ENCODE peak calls at places on chromosome 5, in nine cellular contexts. B is heart left ventricle, H is IMR-90, W is Peyer's patch, F is ovary, R is uterus, N is transverse colon, Y is adrenal gland, C is stomach. D is an unnamed sample. For H3K4me1, the result is how much of the 10 kb centered on the place peaks cover.

GRCh38 chr5:170860818-170861217 is 1.0 kb upstream of the RANBP17 start:
- DNase-seq in W (no peak), R (no peak), H (no peak), Y (no peak), B (no peak), F (no peak), N (no peak), C (no peak), D (no peak)

GRCh38 chr5:13809921-13810320 is 134.6 kb downstream of the DNAH5 start:
- DNase-seq in B (no peak), N (no peak), F (no peak), C (no peak), R (no peak), Y (no peak), W (no peak), H (no peak), D (peak)

GRCh38 chr5:158382473-158382872 is 523.5 kb upstream of the CLINT1 start:
- DNase-seq in N (peak), B (peak), H (peak), F (peak), C (no peak), Y (peak), W (peak), R (peak), D (no peak)

GRCh38 chr5:38424237-38425080 is 132.0 kb downstream of the LIFR start:
- DNase-seq in Y (no peak), C (no peak), W (no peak), R (no peak), F (no peak), H (no peak), N (no peak), B (no peak), D (no peak)

GRCh38 chr5:80655231-80655784 is 525 bp upstream of the DHFR start:
- DNase-seq in H (peak), F (no peak), Y (no peak), C (no peak), N (no peak), R (no peak), B (no peak), W (no peak), D (no peak)

GRCh38 chr5:173320259-173320658 is 8.0 kb downstream of the STC2 start:
- DNase-seq in B (peak), Y (no peak), F (peak), W (no peak), R (no peak), C (no peak), H (no peak), N (peak), D (no peak)

GRCh38 chr5:173880306-173880985 is 7.7 kb upstream of the CPEB4 start:
- DNase-seq in H (peak), Y (no peak), N (no peak), B (no peak), F (no peak), C (no peak), R (no peak), W (no peak), D (no peak)

GRCh38 chr5:115510145-115510640 is 34.4 kb downstream of the FEM1C start:
- DNase-seq in W (no peak), Y (no peak), F (no peak), H (no peak), B (no peak), N (no peak), C (no peak), R (no peak), D (no peak)

GRCh38 chr5:128284236-128284635 is 200.7 kb downstream of the SLC12A2 start:
- DNase-seq in N (no peak), R (no peak), W (no peak), H (no peak), F (no peak), C (no peak), B (no peak), Y (no peak), D (no peak)

GRCh38 chr5:54548565-54548964 is 31.0 kb downstream of the SNX18 start:
- DNase-seq in F (no peak), C (no peak), N (no peak), R (no peak), H (no peak), B (no peak), W (no peak), Y (no peak), D (no peak)

GRCh38 chr5:76169536-76169935 is 86.4 kb downstream of the SV2C start:
- DNase-seq in C (no peak), B (no peak), F (no peak), Y (no peak), W (no peak), H (no peak), N (no peak), R (no peak), D (no peak)

GRCh38 chr5:15521349-15521937 is 21.5 kb downstream of the FBXL7 start:
- DNase-seq in W (no peak), H (peak), R (no peak), C (no peak), N (no peak), Y (no peak), B (no peak), F (no peak), D (no peak)

GRCh38 chr5:60649288-60649917 is 50.6 kb downstream of the DEPDC1B start:
- DNase-seq in B (no peak), N (no peak), F (no peak), R (no peak), H (peak), Y (no peak), C (no peak), W (no peak), D (no peak)

GRCh38 chr5:110441035-110441434 is 285.4 kb downstream of the TMEM232 start:
- DNase-seq in H (peak), C (no peak), F (no peak), R (no peak), B (no peak), Y (no peak), W (no peak), N (no peak), D (no peak)

GRCh38 chr5:96626956-96627355 is 35.2 kb upstream of the CAST start:
- DNase-seq in C (no peak), B (no peak), W (no peak), H (peak), N (no peak), Y (no peak), F (no peak), R (no peak), D (no peak)

GRCh38 chr5:59164041-59164830 is 581.4 kb downstream of the RAB3C start:
- DNase-seq in C (no peak), Y (no peak), W (no peak), H (peak), B (no peak), N (no peak), R (no peak), F (no peak), D (no peak)

GRCh38 chr5:124741711-124742496 is 4.5 kb downstream of the ZNF608 start:
- DNase-seq in H (peak), R (no peak), W (peak), Y (peak), C (peak), N (peak), B (no peak), F (no peak), D (no peak)

GRCh38 chr5:78648359-78649219 is at the start of gene LHFPL2:
- DNase-seq in N (peak), Y (peak), C (peak), H (peak), W (peak), R (peak), B (peak), F (peak), D (peak)

GRCh38 chr5:14272548-14273205 is 129.5 kb downstream of the TRIO start:
- DNase-seq in Y (no peak), R (no peak), B (no peak), C (no peak), H (no peak), F (no peak), N (no peak), W (no peak), D (no peak)

GRCh38 chr5:115414406-115415142 is 118.1 kb upstream of the CCDC112 start:
- DNase-seq in W (peak), C (no peak), N (peak), F (no peak), B (peak), R (no peak), H (peak), Y (peak), D (peak)

GRCh38 chr5:136011427-136012001 is 17.3 kb upstream of the TGFBI start:
- DNase-seq in F (no peak), H (peak), B (no peak), Y (no peak), C (no peak), W (no peak), N (no peak), R (no peak), D (no peak)

GRCh38 chr5:36619012-36619635 is 12.7 kb downstream of the SLC1A3 start:
- DNase-seq in C (no peak), N (no peak), Y (no peak), R (no peak), B (no peak), F (no peak), H (no peak), W (no peak), D (no peak)

GRCh38 chr5:112636288-112636731 is 101.4 kb upstream of the APC start:
- DNase-seq in W (peak), R (no peak), B (no peak), F (no peak), H (no peak), C (no peak), N (no peak), Y (no peak), D (no peak)

GRCh38 chr5:149203896-149204544 is 62.7 kb downstream of the ABLIM3 start:
- DNase-seq in W (no peak), H (peak), N (no peak), Y (no peak), F (no peak), R (no peak), C (no peak), B (no peak), D (no peak)

GRCh38 chr5:44389410-44389879 is at the start of gene FGF10:
- DNase-seq in N (peak), W (peak), R (peak), Y (peak), F (peak), C (no peak), B (peak), H (no peak), D (peak)

GRCh38 chr5:81749186-81749561 is 1.7 kb downstream of the SSBP2 start:
- DNase-seq in F (no peak), Y (no peak), C (no peak), B (no peak), W (no peak), R (no peak), N (no peak), H (no peak), D (no peak)

GRCh38 chr5:81750308-81751008 is 439 bp downstream of the SSBP2 start:
- DNase-seq in N (peak), R (no peak), W (peak), B (no peak), C (peak), F (no peak), H (no peak), Y (no peak), D (peak)

GRCh38 chr5:81751009-81751835 is at the start of gene SSBP2:
- DNase-seq in B (peak), W (peak), R (peak), N (peak), H (peak), Y (peak), C (peak), F (peak), D (peak)

GRCh38 chr5:81748556-81748955 is 2.3 kb downstream of the SSBP2 start:
- DNase-seq in F (no peak), B (no peak), C (no peak), W (no peak), Y (no peak), H (no peak), N (no peak), R (no peak), D (no peak)

DNA sequence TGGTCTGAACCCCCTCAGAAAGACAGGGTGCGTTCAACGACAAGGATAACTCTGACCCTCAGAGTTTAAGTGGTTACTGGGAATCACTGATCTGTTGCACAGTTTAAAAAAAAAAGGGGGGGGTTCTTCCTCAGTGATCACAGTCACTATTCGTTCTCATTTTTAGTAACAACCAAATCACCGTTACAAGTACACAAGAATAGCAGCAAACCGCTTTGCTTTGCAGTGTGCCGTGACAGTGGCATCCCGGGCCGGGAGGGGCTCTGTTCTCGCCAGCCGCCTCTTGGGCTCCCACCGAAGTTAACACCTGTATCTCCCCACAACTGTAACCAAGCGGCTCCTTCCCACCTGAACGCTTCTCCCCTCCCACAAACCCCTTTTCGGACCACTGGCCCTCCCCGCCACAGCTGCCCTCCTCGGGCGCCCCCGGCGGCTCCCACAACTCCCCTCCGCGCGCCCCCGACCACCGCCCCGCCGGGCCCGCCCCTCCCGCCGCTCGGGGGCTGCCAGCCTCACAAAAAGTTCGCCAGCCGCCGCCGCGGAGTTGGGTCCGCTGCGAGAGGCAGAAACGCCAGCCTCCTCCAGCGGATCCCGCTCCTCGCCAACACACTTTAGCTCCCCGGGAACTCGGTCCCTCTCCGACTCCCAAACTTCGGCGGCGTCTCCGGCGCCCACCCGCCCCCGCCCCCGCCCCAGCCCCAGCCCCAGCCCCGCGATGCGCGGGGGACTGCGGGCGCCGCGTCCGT is 1.2 kb downstream of the SSBP2 start:
- DNase-seq in B (peak), R (peak), N (peak), H (peak), F (peak), C (peak), Y (peak), W (peak), D (no peak)
- TF ChIP-seq POLR2A in B (no peak), R (no peak), N (no peak), H (no peak), F (no peak), C (no peak), Y (no peak), W (no peak), D (no peak)

DNA sequence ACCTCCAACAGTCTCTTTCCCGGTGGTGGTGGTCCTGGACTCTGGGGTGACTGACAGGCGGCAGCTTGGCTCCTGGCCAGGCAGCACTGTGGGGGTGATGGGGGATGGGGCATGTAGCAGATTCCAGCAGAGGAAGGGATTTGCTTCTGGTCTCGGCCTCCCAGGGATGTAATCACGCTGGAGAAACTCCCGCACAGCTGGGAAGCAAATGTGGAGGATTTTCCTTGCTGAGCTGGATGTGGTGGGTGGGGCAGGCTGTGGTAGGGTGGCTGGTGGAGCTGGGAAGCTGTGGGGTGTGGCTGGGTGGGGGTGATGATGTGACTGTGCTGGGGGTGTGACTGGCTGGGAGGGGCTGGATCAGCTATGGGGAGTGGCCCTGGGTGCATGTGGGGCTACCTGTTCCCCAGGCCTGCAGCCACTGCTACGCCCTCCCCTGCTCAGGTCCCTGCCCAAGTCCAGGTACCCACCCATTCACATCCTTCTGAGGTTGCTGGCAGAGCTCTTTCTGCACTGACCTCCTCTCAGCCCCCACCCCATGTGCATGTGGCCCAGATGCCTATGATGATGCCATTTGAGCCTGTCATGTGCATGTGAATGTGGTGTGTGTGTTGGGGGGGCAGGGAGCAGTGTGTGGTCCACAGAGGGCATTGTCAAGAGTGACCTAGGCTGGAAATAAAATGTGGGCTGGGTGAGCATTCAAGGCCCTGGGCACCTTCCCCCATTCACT is 3.9 kb downstream of the NDST1 start:
- DNase-seq in B (peak), R (peak), W (peak), C (peak), H (peak), N (peak), Y (no peak), F (peak), D (peak)
- H3K4me1 ChIP-seq in B (half or more), R (under half), W (under half), C (half or more), H (half or more), N (half or more), Y (half or more), F (half or more), D (half or more)

GRCh38 chr5:90786756-90787155 is 228.2 kb downstream of the ADGRV1 start:
- DNase-seq in W (no peak), H (no peak), R (no peak), C (no peak), F (no peak), N (no peak), B (no peak), Y (no peak), D (no peak)
- TF ChIP-seq POLR2A in W (no peak), H (no peak), R (no peak), C (no peak), F (no peak), N (no peak), B (no peak), Y (no peak), D (no peak)

GRCh38 chr5:165321912-165322311 is 1816.5 kb downstream of the MAT2B start:
- DNase-seq in R (no peak), B (no peak), F (no peak), N (no peak), W (no peak), H (peak), Y (no peak), C (no peak), D (no peak)

GRCh38 chr5:165328856-165329255 is 1823.4 kb downstream of the MAT2B start:
- DNase-seq in B (no peak), R (no peak), W (no peak), N (no peak), F (no peak), C (no peak), H (peak), Y (no peak), D (no peak)

GRCh38 chr5:165325201-165325600 is 1819.8 kb downstream of the MAT2B start:
- DNase-seq in B (no peak), R (no peak), H (peak), F (no peak), N (no peak), C (no peak), Y (no peak), W (no peak), D (no peak)
- H3K4me1 ChIP-seq in B (under half), R (under half), H (under half), F (under half), N (under half), C (under half), Y (under half), W (under half), D (under half)

DNA sequence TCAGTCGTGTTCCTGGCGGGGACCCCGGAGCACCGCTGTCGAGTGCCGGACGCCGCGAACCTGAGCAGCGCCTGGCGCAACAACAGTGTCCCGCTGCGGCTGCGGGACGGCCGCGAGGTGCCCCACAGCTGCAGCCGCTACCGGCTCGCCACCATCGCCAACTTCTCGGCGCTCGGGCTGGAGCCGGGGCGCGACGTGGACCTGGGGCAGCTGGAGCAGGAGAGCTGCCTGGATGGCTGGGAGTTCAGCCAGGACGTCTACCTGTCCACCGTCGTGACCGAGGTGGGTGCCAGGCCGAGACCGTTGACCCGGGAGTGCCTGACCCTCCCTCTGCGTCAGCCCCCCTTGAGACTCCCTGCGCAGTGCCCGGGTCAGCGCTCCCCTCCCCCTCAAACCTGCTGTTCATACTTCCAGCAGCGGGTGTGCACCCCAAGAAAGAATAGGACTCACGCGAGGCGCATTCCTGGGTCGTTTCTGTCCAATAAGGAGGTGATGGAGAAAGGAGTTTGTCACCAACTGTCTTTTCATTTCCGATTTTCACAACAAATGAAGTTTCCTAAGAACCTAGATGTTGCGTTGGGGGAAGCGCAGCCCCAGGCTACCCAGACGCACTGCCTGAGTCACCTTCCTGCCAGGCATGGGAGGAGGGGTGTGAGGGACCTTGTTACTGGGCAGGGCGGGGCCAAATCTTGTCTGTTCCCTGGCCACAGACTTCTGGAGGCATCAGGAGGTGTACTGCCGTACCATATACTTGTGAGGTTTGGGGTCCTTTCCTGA is 722 bp downstream of the SLC22A4 start:
- DNase-seq in Y (peak), F (peak), N (peak), H (peak), W (peak), B (peak), C (peak), R (peak), D (peak)
- TF ChIP-seq POLR2A in Y (peak), F (no peak), N (peak), H (peak), W (peak), B (no peak), C (no peak), R (peak), D (peak)

DNA sequence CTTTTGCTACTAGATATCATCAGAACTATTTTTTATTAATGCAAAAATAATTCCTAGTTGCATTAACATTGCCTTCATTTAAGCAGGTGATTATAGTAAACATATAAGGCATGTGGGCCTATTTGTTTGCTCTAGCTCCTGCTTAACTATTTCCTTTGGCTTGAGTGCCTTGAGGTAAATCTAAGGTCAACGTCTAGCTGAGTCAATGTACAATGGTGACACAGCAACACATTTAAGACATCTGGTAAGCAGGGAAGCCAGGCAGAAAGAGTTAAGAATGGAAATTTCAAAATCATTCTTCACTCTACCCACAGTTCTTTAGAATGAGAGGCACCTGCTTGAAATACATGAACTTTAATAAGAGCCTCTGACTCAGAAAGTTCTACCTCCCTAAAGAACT is 111.9 kb upstream of the FST start:
- DNase-seq in C (no peak), Y (no peak), W (no peak), N (no peak), H (peak), F (no peak), R (no peak), B (no peak), D (no peak)
- H3K4me1 ChIP-seq in C (under half), Y (under half), W (under half), N (under half), H (under half), F (under half), R (under half), B (under half), D (under half)

GRCh38 chr5:95142145-95142544 is 142.7 kb downstream of the MCTP1 start:
- DNase-seq in W (no peak), B (no peak), Y (no peak), H (no peak), C (no peak), N (no peak), F (no peak), R (no peak), D (no peak)
- TF ChIP-seq POLR2A in W (no peak), B (no peak), Y (no peak), H (no peak), C (no peak), N (no peak), F (no peak), R (no peak), D (no peak)

D was measured in upper lobe of left lung.